ENCODE peak calls at places on chromosome 2, in nine cellular contexts. X is upper lobe of right lung, U is right cardiac atrium, D is lower lobe of right lung, V is pancreas, I is mammary epithelial cell, H is caudate nucleus, Z is sigmoid colon, T is psoas muscle. C is an unnamed sample.
A peak's percentile ranks its signal among the peaks of the same experiment; 100 is the strongest.

GRCh38 chr2:207902822-207903221 is 122.5 kb downstream of the PLEKHM3 start:
- DNase-seq in X (no peak), U (no peak), D (peak; percentile 60), V (no peak), I (no peak), H (no peak), Z (no peak), T (no peak), C (no peak)

GRCh38 chr2:85647823-85648526 is 20.0 kb downstream of the SFTPB start:
- DNase-seq in X (no peak), U (no peak), D (no peak), V (no peak), I (no peak), H (no peak), Z (no peak), T (no peak), C (no peak)

GRCh38 chr2:46695283-46695682 is 215.9 kb downstream of the TMEM247 start:
- DNase-seq in X (peak; percentile 63), U (no peak), D (no peak), V (no peak), I (peak; percentile 36), H (no peak), Z (no peak), T (no peak), C (peak; percentile 57)

GRCh38 chr2:132522901-132523300 is 106.3 kb downstream of the GPR39 start:
- DNase-seq in X (no peak), U (no peak), D (no peak), V (no peak), I (no peak), H (no peak), Z (no peak), T (no peak), C (no peak)

GRCh38 chr2:113240150-113240914 is 38.4 kb downstream of the PAX8 start:
- DNase-seq in X (peak; percentile 86), U (peak; percentile 92), D (peak; percentile 81), V (peak; percentile 91), I (peak; percentile 95), H (no peak), Z (peak; percentile 91), T (peak; percentile 93), C (peak; percentile 92)

GRCh38 chr2:240386321-240386720 is 49.1 kb upstream of the GPC1 start:
- DNase-seq in X (no peak), U (no peak), D (peak; percentile 31), V (peak; percentile 9), I (no peak), H (no peak), Z (peak; percentile 61), T (peak; percentile 51), C (no peak)

GRCh38 chr2:100054426-100054825 is 88.0 kb downstream of the AFF3 start:
- DNase-seq in X (no peak), U (no peak), D (no peak), V (no peak), I (no peak), H (no peak), Z (no peak), T (no peak), C (no peak)

GRCh38 chr2:203682688-203683130 is 23.7 kb upstream of the CD28 start:
- DNase-seq in X (no peak), U (peak; percentile 25), D (no peak), V (no peak), I (peak; percentile 86), H (no peak), Z (no peak), T (no peak), C (peak; percentile 31)

GRCh38 chr2:160205511-160205910 is 5.4 kb upstream of the ITGB6 start:
- DNase-seq in X (peak; percentile 69), U (peak; percentile 34), D (peak; percentile 54), V (no peak), I (peak; percentile 100), H (no peak), Z (peak; percentile 71), T (peak; percentile 75), C (peak; percentile 98)

GRCh38 chr2:85602476-85603234 is at the start of gene TMEM150A:
- DNase-seq in X (peak; percentile 98), U (peak; percentile 96), D (peak; percentile 98), V (peak; percentile 95), I (peak; percentile 90), H (peak; percentile 66), Z (peak; percentile 97), T (peak; percentile 98), C (no peak)

GRCh38 chr2:135947483-135947882 is 37.9 kb downstream of the DARS1 start:
- DNase-seq in X (no peak), U (no peak), D (no peak), V (no peak), I (no peak), H (no peak), Z (no peak), T (no peak), C (no peak)

GRCh38 chr2:19804861-19805260 is 96.9 kb downstream of the TTC32 start:
- DNase-seq in X (no peak), U (no peak), D (no peak), V (no peak), I (no peak), H (no peak), Z (no peak), T (no peak), C (no peak)

GRCh38 chr2:190355968-190356657 is 12.7 kb downstream of the INPP1 start:
- DNase-seq in X (no peak), U (no peak), D (no peak), V (no peak), I (peak; percentile 78), H (no peak), Z (no peak), T (no peak), C (no peak)

GRCh38 chr2:19748711-19749506 is 152.9 kb downstream of the TTC32 start:
- DNase-seq in X (no peak), U (no peak), D (no peak), V (no peak), I (no peak), H (no peak), Z (no peak), T (no peak), C (no peak)

GRCh38 chr2:43340945-43341356 is 114.5 kb upstream of the ZFP36L2 start:
- DNase-seq in X (no peak), U (no peak), D (no peak), V (no peak), I (peak; percentile 56), H (no peak), Z (no peak), T (no peak), C (no peak)

GRCh38 chr2:68388772-68389171 is 23.7 kb downstream of the PLEK start:
- DNase-seq in X (no peak), U (no peak), D (no peak), V (no peak), I (no peak), H (no peak), Z (no peak), T (no peak), C (no peak)

DNA sequence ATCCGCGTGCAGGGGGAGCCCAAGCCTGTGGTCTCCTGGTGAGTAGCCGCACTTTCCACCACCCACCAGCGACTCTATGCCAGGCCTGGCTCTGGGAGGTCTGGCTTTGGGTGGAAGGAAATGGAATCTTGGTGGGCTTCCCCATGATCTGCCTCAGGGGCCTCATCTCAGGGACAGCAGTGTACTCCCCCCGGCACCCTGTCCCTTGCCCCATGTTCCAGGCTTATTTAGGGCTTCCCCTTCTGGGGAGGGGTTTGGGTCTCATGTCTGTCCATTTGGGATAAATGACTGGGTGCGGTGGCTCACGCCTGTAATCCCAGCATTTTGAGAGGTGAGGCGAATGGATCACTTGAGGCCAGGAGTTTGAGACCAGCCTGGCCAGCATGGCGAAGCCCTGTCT is 27.7 kb downstream of the SPEG start:
- DNase-seq in X (no peak), U (no peak), D (no peak), V (no peak), I (no peak), H (no peak), Z (no peak), T (no peak), C (no peak)
- H3K27ac ChIP-seq in X (no peak overlapping the region), U (no peak overlapping the region), D (no peak overlapping the region), V (no peak overlapping the region), I (no peak overlapping the region), H (no peak overlapping the region), Z (peak overlapping the region; percentile 99), T (peak overlapping the region; percentile 94), C (no peak overlapping the region)

DNA sequence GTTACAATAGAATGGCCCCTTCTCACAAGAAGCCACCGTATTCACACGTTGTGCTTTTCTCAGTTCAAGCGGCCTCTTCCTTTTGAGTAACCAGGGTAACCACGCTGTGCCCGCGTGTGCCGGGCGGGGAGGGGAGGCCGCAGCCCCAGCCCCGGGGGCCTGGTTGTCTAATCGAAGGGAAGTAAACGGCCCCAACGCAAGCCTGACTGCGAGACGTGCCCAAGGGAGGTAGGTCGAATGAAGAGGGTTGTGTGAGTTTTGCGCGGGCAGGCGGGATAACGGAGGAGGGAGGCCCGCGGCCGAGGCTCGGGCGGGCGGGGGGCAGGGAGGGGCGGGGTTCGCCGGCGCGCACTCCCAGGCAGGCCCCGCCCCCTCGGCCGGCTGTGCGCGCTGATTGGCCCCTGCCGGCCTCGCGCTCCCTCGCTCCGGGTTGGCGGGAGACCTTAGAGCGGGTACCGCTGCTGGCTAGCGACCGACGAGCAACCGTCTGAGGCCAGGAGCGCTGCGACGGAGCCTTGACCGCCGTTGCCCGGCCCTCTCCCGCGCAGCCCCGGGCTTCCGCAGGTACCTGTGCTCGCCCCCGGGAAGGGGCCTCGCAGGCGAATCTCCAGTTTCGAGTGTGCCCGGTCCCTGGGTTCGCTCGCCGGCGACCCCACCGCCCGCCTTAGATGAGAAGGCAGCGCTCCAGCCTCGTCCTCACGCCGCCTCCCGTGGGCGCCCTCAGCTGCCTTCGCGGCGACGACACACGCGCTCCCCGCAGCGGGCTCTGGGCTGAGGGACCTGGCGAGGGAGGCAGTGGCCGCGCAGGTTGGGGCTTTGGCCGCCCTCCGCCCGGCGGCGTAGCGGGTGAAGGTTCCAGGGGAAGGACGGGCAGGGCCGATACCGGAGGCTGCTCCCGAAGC is at the start of gene SPDYA:
- DNase-seq in X (peak; percentile 85), U (peak; percentile 83), D (peak; percentile 81), V (peak; percentile 70), I (peak; percentile 50), H (no peak), Z (peak; percentile 86), T (peak; percentile 85), C (no peak)
- H3K27ac ChIP-seq in X (no peak within 1 kb of the TSS), U (no peak within 1 kb of the TSS), D (no peak within 1 kb of the TSS), V (no peak within 1 kb of the TSS), I (no peak within 1 kb of the TSS), H (no peak within 1 kb of the TSS), Z (peak within 1 kb of the TSS; percentile 50), T (no peak within 1 kb of the TSS), C (peak within 1 kb of the TSS; percentile 4)

GRCh38 chr2:168316073-168316440 is 68.7 kb upstream of the STK39 start:
- DNase-seq in X (no peak), U (no peak), D (no peak), V (no peak), I (no peak), H (no peak), Z (no peak), T (no peak), C (no peak)
- H3K27ac ChIP-seq in X (no peak overlapping the region), U (peak overlapping the region; percentile 17), D (no peak overlapping the region), V (no peak overlapping the region), I (no peak overlapping the region), H (no peak overlapping the region), Z (no peak overlapping the region), T (no peak overlapping the region), C (no peak overlapping the region)

DNA sequence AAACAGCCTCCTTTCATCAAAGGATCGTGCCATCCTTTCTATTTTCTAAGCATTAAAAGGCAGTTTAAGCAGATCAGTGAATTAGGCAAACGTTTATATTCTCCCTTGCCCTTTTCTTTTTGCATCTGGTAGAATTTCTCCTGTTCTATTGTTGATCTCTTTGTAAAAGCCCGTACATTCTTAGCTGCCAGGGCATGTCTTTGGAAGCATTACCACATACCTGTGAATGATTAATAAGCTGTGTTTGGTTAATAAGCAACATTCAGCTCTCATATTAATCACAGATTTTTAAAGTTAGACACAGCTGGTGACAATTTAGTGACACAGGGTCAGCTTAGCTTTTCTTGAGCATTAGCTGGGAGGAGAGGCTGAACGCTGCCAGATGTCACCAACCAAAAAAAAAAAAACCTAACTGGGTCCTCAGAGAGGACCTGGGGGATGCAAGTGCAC is 33.8 kb upstream of the CYP1B1 start:
- DNase-seq in X (no peak), U (no peak), D (no peak), V (no peak), I (peak; percentile 68), H (no peak), Z (no peak), T (no peak), C (peak; percentile 48)
- H3K27ac ChIP-seq in X (peak overlapping the region; percentile 76), U (no peak overlapping the region), D (peak overlapping the region; percentile 71), V (peak overlapping the region; percentile 73), I (peak overlapping the region; percentile 79), H (no peak overlapping the region), Z (no peak overlapping the region), T (no peak overlapping the region), C (peak overlapping the region; percentile 75)

C was measured in epithelial cell of prostate.